ENCODE peak calls at places on chromosomes 2 and 18, in four cellular contexts. E is Daoy, O is ELF-1, Z is DMS 273 treated with DMSO at 0.1 percent for 48 hours. J is an unnamed sample.

GRCh38 chr18:31278609-31279071 is 39.3 kb upstream of the DSG1 start:
- DNase-seq in Z (no peak), O (peak; percentile 66), E (peak; percentile 15), J (no peak)

GRCh38 chr2:15069149-15069548 is 436.6 kb downstream of the LRATD1 start:
- DNase-seq in Z (no peak), O (no peak), E (no peak), J (no peak)

GRCh38 chr2:120875431-120875830 is 139.8 kb downstream of the GLI2 start:
- DNase-seq in Z (peak; percentile 23), O (no peak), E (no peak), J (no peak)

GRCh38 chr2:8679567-8679826 is 2.4 kb upstream of the ID2 start:
- DNase-seq in Z (no peak), O (no peak), E (no peak), J (peak; percentile 50)

GRCh38 chr2:218343591-218343990 is 13.1 kb upstream of the CATIP start:
- DNase-seq in Z (no peak), O (peak; percentile 33), E (peak; percentile 23), J (no peak)

GRCh38 chr18:73352546-73352945 is 484.8 kb upstream of the NETO1 start:
- DNase-seq in E (peak; percentile 18), O (peak; percentile 4), Z (no peak), J (no peak)

GRCh38 chr18:9849407-9849961 is 36.3 kb upstream of the TXNDC2 start:
- DNase-seq in E (no peak), O (peak; percentile 77), Z (no peak), J (no peak)

GRCh38 chr2:189685540-189686229 is 11.2 kb downstream of the ANKAR start:
- DNase-seq in O (no peak), Z (no peak), E (peak; percentile 55), J (peak; percentile 56)

GRCh38 chr18:78814766-78815165 is 164.9 kb upstream of the SALL3 start:
- DNase-seq in E (no peak), O (no peak), Z (no peak), J (no peak)

GRCh38 chr2:127008265-127008664 is 98.7 kb downstream of the BIN1 start:
- DNase-seq in Z (no peak), E (no peak), O (no peak), J (no peak)

GRCh38 chr2:216572582-216573578 is 60.3 kb upstream of the IGFBP2 start:
- DNase-seq in Z (no peak), O (no peak), E (no peak), J (no peak)

GRCh38 chr2:15173506-15173905 is 387.6 kb downstream of the NBAS start:
- DNase-seq in Z (no peak), O (no peak), E (no peak), J (no peak)

GRCh38 chr18:47749195-47749973 is 181.1 kb downstream of the SMAD2 start:
- DNase-seq in E (peak; percentile 74), O (peak; percentile 88), Z (peak; percentile 31), J (peak; percentile 93)

GRCh38 chr2:73111300-73112025 is 1.3 kb downstream of the RAB11FIP5 start:
- DNase-seq in O (peak; percentile 69), E (peak; percentile 72), Z (no peak), J (peak; percentile 86)

GRCh38 chr2:222884765-222885424 is 24.1 kb downstream of the ACSL3 start:
- DNase-seq in E (no peak), O (no peak), Z (no peak), J (no peak)

GRCh38 chr2:46914578-46915230 is 902 bp downstream of the MCFD2 start:
- DNase-seq in E (no peak), Z (no peak), O (no peak), J (no peak)

GRCh38 chr2:72561621-72562318 is 264.1 kb downstream of the EXOC6B start:
- DNase-seq in Z (no peak), E (peak; percentile 51), O (no peak), J (no peak)

GRCh38 chr2:5987117-5987787 is 295.1 kb downstream of the SOX11 start:
- DNase-seq in O (no peak), E (no peak), Z (no peak), J (no peak)

GRCh38 chr2:125004091-125004800 is 979.2 kb downstream of the CNTNAP5 start:
- DNase-seq in O (no peak), Z (no peak), E (no peak), J (no peak)

GRCh38 chr2:20052872-20053281 is 1.4 kb upstream of the LAPTM4A start:
- DNase-seq in Z (peak; percentile 75), O (no peak), E (peak; percentile 77), J (no peak)

GRCh38 chr2:38296381-38296780 is 80.7 kb downstream of the ATL2 start:
- DNase-seq in E (no peak), O (no peak), Z (no peak), J (no peak)

GRCh38 chr2:85273732-85274731 is 53.8 kb downstream of the TGOLN2 start:
- DNase-seq in E (peak; percentile 74), Z (no peak), O (no peak), J (peak; percentile 54)

GRCh38 chr2:38113999-38114708 is 38.2 kb upstream of the CYP1B1 start:
- DNase-seq in O (no peak), Z (no peak), E (no peak), J (no peak)

GRCh38 chr2:129727286-129727685 is 252.2 kb upstream of the RAB6C start:
- DNase-seq in Z (no peak), O (no peak), E (no peak), J (peak; percentile 26)

GRCh38 chr2:191020742-191021381 is 6.9 kb upstream of the STAT1 start:
- DNase-seq in Z (no peak), O (no peak), E (peak; percentile 60), J (no peak)

GRCh38 chr2:20589975-20590703 is 60.8 kb downstream of the HS1BP3 start:
- DNase-seq in O (no peak), Z (no peak), E (peak; percentile 75), J (peak; percentile 28)

GRCh38 chr2:236541008-236541562 is 28.5 kb upstream of the ACKR3 start:
- DNase-seq in Z (no peak), O (no peak), E (no peak), J (no peak)

GRCh38 chr2:224141304-224141703 is 102.2 kb upstream of the SERPINE2 start:
- DNase-seq in E (no peak), Z (no peak), O (no peak), J (no peak)

GRCh38 chr2:159209341-159210306 is 76.9 kb downstream of the WDSUB1 start:
- DNase-seq in Z (no peak), O (no peak), E (no peak), J (peak; percentile 32)

GRCh38 chr18:26685438-26686173 is 137.3 kb upstream of the KCTD1 start:
- DNase-seq in O (peak; percentile 89), Z (no peak), E (no peak), J (peak; percentile 54)

GRCh38 chr18:78507217-78507616 is 472.4 kb upstream of the SALL3 start:
- DNase-seq in E (no peak), Z (no peak), O (no peak), J (no peak)

GRCh38 chr2:191202209-191202721 is 42.9 kb upstream of the MYO1B start:
- DNase-seq in Z (no peak), O (no peak), E (peak; percentile 66), J (no peak)

GRCh38 chr2:240423788-240424191 is 11.7 kb upstream of the GPC1 start:
- DNase-seq in O (no peak), Z (no peak), E (no peak), J (peak; percentile 20)

GRCh38 chr18:66495844-66496243 is 108.0 kb downstream of the CDH19 start:
- DNase-seq in E (no peak), O (peak; percentile 74), Z (peak; percentile 61), J (peak; percentile 94)

GRCh38 chr2:226464380-226464779 is 335.2 kb downstream of the IRS1 start:
- DNase-seq in O (no peak), Z (no peak), E (no peak), J (no peak)

GRCh38 chr2:226215902-226216503 is 583.6 kb downstream of the IRS1 start:
- DNase-seq in Z (peak; percentile 22), O (peak; percentile 87), E (peak; percentile 79), J (peak; percentile 94)

GRCh38 chr2:237486819-237487448 is at the start of gene MLPH:
- DNase-seq in E (peak; percentile 82), O (peak; percentile 51), Z (no peak), J (peak; percentile 80)